ENCODE peak calls at places on chromosomes 7 and 10, in four cellular contexts. One of them, this sample, is unnamed.

GRCh38 chr7:2544541-2545188 is 10.7 kb downstream of the BRAT1 start:
- DNase-seq in ELR: no peak
- DNase-seq in amniotic stem cell: no peak
- DNase-seq in stimulated activated CD8-positive, alpha-beta memory T cell treated with anti-CD3 and anti-CD28 coated beads, Interleukin-4, amount 100 ng/mL, for 1 hour: no peak
- DNase-seq in this sample: no peak

GRCh38 chr10:100303724-100304319 is 17.3 kb upstream of the BLOC1S2 start:
- DNase-seq in ELR: peak
- DNase-seq in amniotic stem cell: peak
- DNase-seq in stimulated activated CD8-positive, alpha-beta memory T cell treated with anti-CD3 and anti-CD28 coated beads, Interleukin-4, amount 100 ng/mL, for 1 hour: no peak
- DNase-seq in this sample: no peak

GRCh38 chr10:132375116-132375794 is 21.7 kb upstream of the PWWP2B start:
- DNase-seq in ELR: no peak
- DNase-seq in amniotic stem cell: no peak
- DNase-seq in stimulated activated CD8-positive, alpha-beta memory T cell treated with anti-CD3 and anti-CD28 coated beads, Interleukin-4, amount 100 ng/mL, for 1 hour: no peak
- DNase-seq in this sample: no peak

GRCh38 chr7:964401-965231 is 10.1 kb upstream of the ADAP1 start:
- DNase-seq in ELR: peak
- DNase-seq in amniotic stem cell: no peak
- DNase-seq in stimulated activated CD8-positive, alpha-beta memory T cell treated with anti-CD3 and anti-CD28 coated beads, Interleukin-4, amount 100 ng/mL, for 1 hour: no peak
- DNase-seq in this sample: peak

GRCh38 chr10:51619365-51619764 is 80.0 kb downstream of the CSTF2T start:
- DNase-seq in ELR: no peak
- DNase-seq in amniotic stem cell: no peak
- DNase-seq in stimulated activated CD8-positive, alpha-beta memory T cell treated with anti-CD3 and anti-CD28 coated beads, Interleukin-4, amount 100 ng/mL, for 1 hour: no peak
- DNase-seq in this sample: no peak

GRCh38 chr10:6201511-6201975 is 1.2 kb upstream of the PFKFB3 start:
- DNase-seq in ELR: peak
- DNase-seq in amniotic stem cell: peak
- DNase-seq in stimulated activated CD8-positive, alpha-beta memory T cell treated with anti-CD3 and anti-CD28 coated beads, Interleukin-4, amount 100 ng/mL, for 1 hour: peak
- DNase-seq in this sample: no peak

GRCh38 chr7:106063039-106063438 is 49.1 kb downstream of the SYPL1 start:
- DNase-seq in ELR: no peak
- DNase-seq in amniotic stem cell: no peak
- DNase-seq in stimulated activated CD8-positive, alpha-beta memory T cell treated with anti-CD3 and anti-CD28 coated beads, Interleukin-4, amount 100 ng/mL, for 1 hour: no peak
- DNase-seq in this sample: no peak

GRCh38 chr10:88028654-88029053 is 165.2 kb downstream of the PTEN start:
- DNase-seq in ELR: no peak
- DNase-seq in amniotic stem cell: no peak
- DNase-seq in stimulated activated CD8-positive, alpha-beta memory T cell treated with anti-CD3 and anti-CD28 coated beads, Interleukin-4, amount 100 ng/mL, for 1 hour: no peak
- DNase-seq in this sample: no peak

GRCh38 chr7:157044943-157045660 is 34.6 kb upstream of the MNX1 start:
- DNase-seq in ELR: no peak
- DNase-seq in amniotic stem cell: no peak
- DNase-seq in stimulated activated CD8-positive, alpha-beta memory T cell treated with anti-CD3 and anti-CD28 coated beads, Interleukin-4, amount 100 ng/mL, for 1 hour: no peak
- DNase-seq in this sample: no peak

GRCh38 chr10:12200850-12201249 is 4.9 kb downstream of the CDC123 start:
- DNase-seq in ELR: no peak
- DNase-seq in amniotic stem cell: no peak
- DNase-seq in stimulated activated CD8-positive, alpha-beta memory T cell treated with anti-CD3 and anti-CD28 coated beads, Interleukin-4, amount 100 ng/mL, for 1 hour: no peak
- DNase-seq in this sample: no peak

GRCh38 chr7:50560865-50561351 is 4.3 kb downstream of the DDC start:
- DNase-seq in ELR: no peak
- DNase-seq in amniotic stem cell: no peak
- DNase-seq in stimulated activated CD8-positive, alpha-beta memory T cell treated with anti-CD3 and anti-CD28 coated beads, Interleukin-4, amount 100 ng/mL, for 1 hour: no peak
- DNase-seq in this sample: no peak

GRCh38 chr7:97004931-97005763 is at the start of gene DLX6:
- DNase-seq in ELR: no peak
- DNase-seq in amniotic stem cell: peak
- DNase-seq in stimulated activated CD8-positive, alpha-beta memory T cell treated with anti-CD3 and anti-CD28 coated beads, Interleukin-4, amount 100 ng/mL, for 1 hour: no peak
- DNase-seq in this sample: no peak

GRCh38 chr7:121219031-121219430 is 109.8 kb upstream of the WNT16 start:
- DNase-seq in ELR: no peak
- DNase-seq in amniotic stem cell: no peak
- DNase-seq in stimulated activated CD8-positive, alpha-beta memory T cell treated with anti-CD3 and anti-CD28 coated beads, Interleukin-4, amount 100 ng/mL, for 1 hour: no peak
- DNase-seq in this sample: no peak

GRCh38 chr7:70325509-70326101 is 727.3 kb downstream of the AUTS2 start:
- DNase-seq in ELR: peak
- DNase-seq in amniotic stem cell: peak
- DNase-seq in stimulated activated CD8-positive, alpha-beta memory T cell treated with anti-CD3 and anti-CD28 coated beads, Interleukin-4, amount 100 ng/mL, for 1 hour: no peak
- DNase-seq in this sample: no peak

GRCh38 chr7:71612892-71613291 is 480.9 kb downstream of the GALNT17 start:
- DNase-seq in ELR: no peak
- DNase-seq in amniotic stem cell: no peak
- DNase-seq in stimulated activated CD8-positive, alpha-beta memory T cell treated with anti-CD3 and anti-CD28 coated beads, Interleukin-4, amount 100 ng/mL, for 1 hour: no peak
- DNase-seq in this sample: no peak

GRCh38 chr10:22475857-22476600 is 130.7 kb downstream of the SPAG6 start:
- DNase-seq in ELR: no peak
- DNase-seq in amniotic stem cell: no peak
- DNase-seq in stimulated activated CD8-positive, alpha-beta memory T cell treated with anti-CD3 and anti-CD28 coated beads, Interleukin-4, amount 100 ng/mL, for 1 hour: no peak
- DNase-seq in this sample: no peak

GRCh38 chr10:123643315-123643714 is 22.8 kb upstream of the GPR26 start:
- DNase-seq in ELR: no peak
- DNase-seq in amniotic stem cell: no peak
- DNase-seq in stimulated activated CD8-positive, alpha-beta memory T cell treated with anti-CD3 and anti-CD28 coated beads, Interleukin-4, amount 100 ng/mL, for 1 hour: no peak
- DNase-seq in this sample: no peak

GRCh38 chr7:151113344-151114150 is 27.3 kb downstream of the AGAP3 start:
- DNase-seq in ELR: peak
- DNase-seq in amniotic stem cell: peak
- DNase-seq in stimulated activated CD8-positive, alpha-beta memory T cell treated with anti-CD3 and anti-CD28 coated beads, Interleukin-4, amount 100 ng/mL, for 1 hour: no peak
- DNase-seq in this sample: no peak

GRCh38 chr10:124156524-124157225 is 63.3 kb upstream of the CHST15 start:
- DNase-seq in ELR: no peak
- DNase-seq in amniotic stem cell: no peak
- DNase-seq in stimulated activated CD8-positive, alpha-beta memory T cell treated with anti-CD3 and anti-CD28 coated beads, Interleukin-4, amount 100 ng/mL, for 1 hour: no peak
- DNase-seq in this sample: no peak

GRCh38 chr7:94392391-94392782 is 2.3 kb upstream of the COL1A2 start:
- DNase-seq in ELR: peak
- DNase-seq in amniotic stem cell: no peak
- DNase-seq in stimulated activated CD8-positive, alpha-beta memory T cell treated with anti-CD3 and anti-CD28 coated beads, Interleukin-4, amount 100 ng/mL, for 1 hour: no peak
- DNase-seq in this sample: no peak

GRCh38 chr10:117004627-117005453 is at the start of gene SHTN1:
- DNase-seq in ELR: peak
- DNase-seq in amniotic stem cell: no peak
- DNase-seq in stimulated activated CD8-positive, alpha-beta memory T cell treated with anti-CD3 and anti-CD28 coated beads, Interleukin-4, amount 100 ng/mL, for 1 hour: no peak
- DNase-seq in this sample: no peak